ENCODE peak calls at places on chromosomes 2 and 18, in ten cellular contexts. T, A, L, F, X, N, P, I, O and Y are unnamed samples. For H3K4me1, the result is how much of the 10 kb centered on the place peaks cover.

GRCh38 chr2:62032096-62032495 is 126.6 kb downstream of the COMMD1 start:
- DNase-seq in T (no peak), A (no peak), L (no peak), F (no peak), X (no peak), N (no peak), P (no peak), I (no peak), O (no peak), Y (no peak)

GRCh38 chr2:215828528-215829184 is 184.7 kb downstream of the MREG start:
- DNase-seq in T (peak), A (peak), L (no peak), F (peak), X (no peak), N (peak), P (peak), I (peak), O (no peak), Y (peak)

GRCh38 chr2:12448846-12449480 is 267.8 kb upstream of the TRIB2 start:
- DNase-seq in T (no peak), A (no peak), L (no peak), F (no peak), X (no peak), N (no peak), P (no peak), I (no peak), O (no peak), Y (no peak)

GRCh38 chr2:40955042-40955441 is 503.2 kb upstream of the SLC8A1 start:
- DNase-seq in T (no peak), A (no peak), L (no peak), F (no peak), X (no peak), N (no peak), P (no peak), I (no peak), O (no peak), Y (no peak)

GRCh38 chr2:101540518-101540917 is 65.6 kb upstream of the RFX8 start:
- DNase-seq in T (no peak), A (no peak), L (peak), F (no peak), X (no peak), N (no peak), P (no peak), I (no peak), O (no peak), Y (no peak)

GRCh38 chr18:55859116-55859515 is 271.1 kb upstream of the TCF4 start:
- DNase-seq in T (no peak), A (no peak), L (no peak), F (no peak), X (no peak), N (no peak), P (no peak), I (no peak), O (no peak), Y (no peak)

GRCh38 chr2:216735661-216736060 is 40.3 kb upstream of the IGFBP5 start:
- DNase-seq in T (no peak), A (no peak), L (no peak), F (no peak), X (no peak), N (no peak), P (no peak), I (no peak), O (no peak), Y (no peak)

GRCh38 chr2:151111599-151112278 is 149.9 kb downstream of the RBM43 start:
- DNase-seq in T (no peak), A (no peak), L (peak), F (no peak), X (no peak), N (no peak), P (no peak), I (no peak), O (no peak), Y (no peak)

GRCh38 chr2:23404426-23404825 is 19.4 kb downstream of the KLHL29 start:
- DNase-seq in T (peak), A (peak), L (no peak), F (no peak), X (no peak), N (no peak), P (no peak), I (peak), O (no peak), Y (peak)

GRCh38 chr18:56962322-56962721 is 184.6 kb upstream of the BOD1L2 start:
- DNase-seq in T (no peak), A (no peak), L (no peak), F (no peak), X (no peak), N (no peak), P (no peak), I (no peak), O (no peak), Y (no peak)

GRCh38 chr2:199207011-199207410 is 250.7 kb downstream of the SATB2 start:
- DNase-seq in T (no peak), A (no peak), L (no peak), F (no peak), X (no peak), N (no peak), P (no peak), I (no peak), O (no peak), Y (no peak)

GRCh38 chr2:238021327-238021726 is 39.5 kb upstream of the SCLY start:
- DNase-seq in T (no peak), A (no peak), L (no peak), F (no peak), X (no peak), N (no peak), P (no peak), I (no peak), O (no peak), Y (no peak)

GRCh38 chr2:9782197-9782719 is 61.0 kb upstream of the TAF1B start:
- DNase-seq in T (peak), A (peak), L (no peak), F (no peak), X (no peak), N (peak), P (no peak), I (peak), O (peak), Y (no peak)

GRCh38 chr2:234795974-234796690 is 155.7 kb upstream of the SH3BP4 start:
- DNase-seq in T (no peak), A (no peak), L (no peak), F (no peak), X (no peak), N (no peak), P (no peak), I (no peak), O (no peak), Y (no peak)

GRCh38 chr2:223084873-223085272 is 32.9 kb downstream of the KCNE4 start:
- DNase-seq in T (no peak), A (no peak), L (no peak), F (no peak), X (no peak), N (peak), P (peak), I (no peak), O (no peak), Y (no peak)

GRCh38 chr18:48923746-48924580 is 26.8 kb downstream of the SMAD7 start:
- DNase-seq in T (peak), A (no peak), L (peak), F (no peak), X (no peak), N (no peak), P (no peak), I (no peak), O (peak), Y (no peak)

GRCh38 chr2:231460073-231460861 is 4.0 kb downstream of the NCL start:
- DNase-seq in T (no peak), A (no peak), L (no peak), F (no peak), X (no peak), N (no peak), P (no peak), I (no peak), O (no peak), Y (no peak)

GRCh38 chr2:54771166-54771565 is 47.7 kb downstream of the EML6 start:
- DNase-seq in T (no peak), A (no peak), L (no peak), F (no peak), X (no peak), N (no peak), P (no peak), I (no peak), O (no peak), Y (no peak)

GRCh38 chr2:190837991-190838390 is 42.6 kb upstream of the GLS start:
- DNase-seq in T (no peak), A (no peak), L (no peak), F (no peak), X (no peak), N (no peak), P (no peak), I (no peak), O (no peak), Y (no peak)

GRCh38 chr2:203710211-203710610 is 3.8 kb downstream of the CD28 start:
- DNase-seq in T (no peak), A (no peak), L (no peak), F (no peak), X (no peak), N (no peak), P (no peak), I (no peak), O (no peak), Y (no peak)

GRCh38 chr2:48009256-48009655 is 103.0 kb upstream of the FBXO11 start:
- DNase-seq in T (no peak), A (no peak), L (no peak), F (no peak), X (no peak), N (no peak), P (no peak), I (no peak), O (no peak), Y (no peak)

GRCh38 chr18:54218299-54218698 is 6.2 kb downstream of the MBD2 start:
- DNase-seq in T (no peak), A (no peak), L (no peak), F (no peak), X (no peak), N (no peak), P (no peak), I (no peak), O (no peak), Y (no peak)

GRCh38 chr2:241762933-241763369 is 13.7 kb upstream of the GAL3ST2 start:
- DNase-seq in T (no peak), A (peak), L (peak), F (no peak), X (no peak), N (no peak), P (no peak), I (peak), O (peak), Y (no peak)

GRCh38 chr18:13418013-13418710 is 199.6 kb downstream of the LDLRAD4 start:
- DNase-seq in T (peak), A (no peak), L (peak), F (no peak), X (no peak), N (no peak), P (no peak), I (peak), O (no peak), Y (no peak)

GRCh38 chr2:133573771-133574170 is 5.5 kb upstream of the NCKAP5 start:
- DNase-seq in T (no peak), A (no peak), L (no peak), F (no peak), X (no peak), N (no peak), P (no peak), I (no peak), O (no peak), Y (no peak)

GRCh38 chr2:133570547-133570946 is 2.3 kb upstream of the NCKAP5 start:
- DNase-seq in T (no peak), A (no peak), L (no peak), F (no peak), X (no peak), N (no peak), P (no peak), I (no peak), O (no peak), Y (no peak)

GRCh38 chr2:133568598-133568997 is 335 bp upstream of the NCKAP5 start:
- DNase-seq in T (no peak), A (no peak), L (no peak), F (no peak), X (no peak), N (no peak), P (no peak), I (no peak), O (no peak), Y (no peak)

GRCh38 chr2:133569416-133569815 is 1.2 kb upstream of the NCKAP5 start:
- DNase-seq in T (no peak), A (no peak), L (no peak), F (no peak), X (no peak), N (no peak), P (no peak), I (no peak), O (no peak), Y (no peak)

DNA sequence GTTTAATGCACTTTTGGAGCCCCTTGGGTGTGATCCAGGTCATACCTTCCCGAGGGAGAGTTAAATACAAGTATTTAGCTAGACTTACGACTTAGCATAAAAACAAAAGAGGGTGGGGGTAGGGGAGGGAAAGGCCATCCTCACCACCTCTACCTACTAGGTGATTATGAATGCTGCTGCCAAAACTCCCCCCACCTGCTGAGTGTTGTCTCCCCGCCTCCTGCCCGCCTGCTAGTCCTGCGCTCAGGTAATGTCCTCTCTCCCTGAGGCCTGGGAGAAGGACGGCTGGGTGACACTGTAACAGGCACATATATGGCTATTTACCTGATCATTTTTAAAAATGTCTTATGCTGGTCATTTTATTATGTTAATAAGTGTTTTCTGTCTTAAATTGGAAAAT is 3.0 kb upstream of the NCKAP5 start:
- DNase-seq in T (no peak), A (no peak), L (no peak), F (no peak), X (no peak), N (no peak), P (no peak), I (no peak), O (no peak), Y (no peak)
- H3K4me3 ChIP-seq in T (no peak), A (no peak), L (no peak), F (no peak), X (no peak), N (no peak), P (no peak), I (no peak), O (no peak), Y (no peak)

DNA sequence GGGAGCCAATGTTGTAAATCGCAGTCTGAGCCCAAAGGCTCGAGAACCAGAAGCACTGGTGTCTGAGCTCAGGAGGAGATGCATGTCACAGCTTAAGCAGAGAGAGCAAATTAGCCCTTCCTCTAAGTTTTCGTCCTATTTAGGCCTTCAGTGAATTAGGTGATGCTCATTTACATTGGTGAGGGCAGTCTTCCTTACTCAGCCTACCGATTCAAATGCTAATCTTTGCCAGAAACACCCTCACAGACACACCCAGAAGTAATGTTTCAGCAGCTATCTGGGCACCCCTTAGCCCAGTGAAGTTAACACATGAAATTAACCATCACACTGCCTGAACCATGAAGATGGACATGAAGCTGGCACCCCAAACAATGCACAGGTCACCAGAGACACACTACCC is 385.1 kb downstream of the STK39 start:
- DNase-seq in T (no peak), A (no peak), L (no peak), F (no peak), X (no peak), N (no peak), P (no peak), I (no peak), O (no peak), Y (no peak)
- H3K4me1 ChIP-seq in T (under half), A (under half), L (under half), F (under half), X (under half), N (under half), P (under half), I (under half), O (under half), Y (under half)

DNA sequence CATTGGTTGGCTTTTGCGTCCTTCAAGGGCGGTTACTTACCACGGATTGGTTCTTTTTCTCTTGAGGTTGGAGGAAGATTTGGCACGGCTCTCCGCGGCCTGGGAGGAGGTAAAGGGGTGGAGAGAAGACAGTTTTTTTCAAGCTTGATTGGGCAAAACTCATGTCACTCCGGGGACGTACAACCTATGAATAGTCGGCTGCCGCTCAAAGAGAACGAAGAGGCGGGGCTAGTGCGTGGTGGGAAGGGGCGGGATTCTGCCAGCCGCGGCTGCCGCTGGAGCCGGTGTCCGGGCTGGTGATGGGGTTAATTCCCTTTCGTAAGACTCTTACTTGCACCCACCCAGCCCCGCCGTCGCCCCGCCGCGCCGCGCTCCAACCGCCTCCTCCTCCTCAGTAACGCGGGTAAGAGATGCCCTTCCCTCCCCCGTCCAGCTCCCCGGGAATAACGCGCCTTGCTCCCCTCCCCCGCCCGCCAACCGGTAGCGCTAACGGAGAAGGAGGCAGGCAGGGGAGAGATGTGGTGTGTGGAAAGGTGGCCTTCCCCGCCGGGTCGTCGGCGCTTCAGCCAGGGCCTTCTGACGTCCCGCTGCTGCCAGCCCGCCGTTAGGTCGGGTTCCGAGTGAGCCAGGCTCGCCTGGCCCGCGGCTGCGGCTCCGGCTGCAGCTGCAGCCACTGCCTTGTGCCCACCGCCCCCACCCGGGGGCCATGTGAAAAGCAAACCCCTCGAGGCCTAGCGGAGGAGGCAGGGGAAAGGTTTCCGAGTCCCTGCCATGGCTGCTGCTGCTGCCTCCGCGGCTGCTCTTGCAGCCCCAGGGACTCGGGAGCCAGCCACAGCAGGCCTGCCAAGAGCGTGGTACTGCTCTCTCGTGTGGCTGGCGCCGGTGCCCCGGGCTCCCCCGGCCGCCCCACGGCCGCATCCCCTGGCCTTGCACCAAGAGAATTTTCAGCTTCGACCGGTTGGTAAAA is at the start of gene R3HDM1:
- DNase-seq in T (peak), A (peak), L (peak), F (peak), X (peak), N (peak), P (peak), I (peak), O (peak), Y (peak)
- H3K4me3 ChIP-seq in T (peak), A (peak), L (peak), F (peak), X (peak), N (peak), P (peak), I (peak), O (peak), Y (peak)

GRCh38 chr2:218266316-218266979 is 3.5 kb downstream of the AAMP start:
- DNase-seq in T (no peak), A (no peak), L (peak), F (no peak), X (no peak), N (no peak), P (no peak), I (no peak), O (peak), Y (peak)
- H3K4me1 ChIP-seq in T (under half), A (under half), L (under half), F (under half), X (half or more), N (under half), P (under half), I (half or more), O (under half), Y (under half)

GRCh38 chr2:144498215-144498614 is 21.7 kb downstream of the ZEB2 start:
- DNase-seq in T (no peak), A (no peak), L (no peak), F (no peak), X (no peak), N (no peak), P (no peak), I (no peak), O (no peak), Y (no peak)

GRCh38 chr2:144493027-144493809 is 26.7 kb downstream of the ZEB2 start:
- DNase-seq in T (no peak), A (no peak), L (no peak), F (no peak), X (no peak), N (no peak), P (no peak), I (no peak), O (no peak), Y (no peak)

GRCh38 chr2:144496660-144497598 is 23.0 kb downstream of the ZEB2 start:
- DNase-seq in T (no peak), A (no peak), L (no peak), F (no peak), X (no peak), N (no peak), P (no peak), I (no peak), O (no peak), Y (no peak)

GRCh38 chr2:144495227-144495933 is 24.5 kb downstream of the ZEB2 start:
- DNase-seq in T (no peak), A (no peak), L (no peak), F (no peak), X (no peak), N (no peak), P (no peak), I (no peak), O (no peak), Y (no peak)

GRCh38 chr2:144496067-144496466 is 23.9 kb downstream of the ZEB2 start:
- DNase-seq in T (no peak), A (no peak), L (no peak), F (no peak), X (no peak), N (no peak), P (no peak), I (no peak), O (no peak), Y (no peak)
- H3K4me3 ChIP-seq in T (no peak), A (no peak), L (no peak), F (no peak), X (no peak), N (no peak), P (no peak), I (no peak), O (no peak), Y (no peak)

DNA sequence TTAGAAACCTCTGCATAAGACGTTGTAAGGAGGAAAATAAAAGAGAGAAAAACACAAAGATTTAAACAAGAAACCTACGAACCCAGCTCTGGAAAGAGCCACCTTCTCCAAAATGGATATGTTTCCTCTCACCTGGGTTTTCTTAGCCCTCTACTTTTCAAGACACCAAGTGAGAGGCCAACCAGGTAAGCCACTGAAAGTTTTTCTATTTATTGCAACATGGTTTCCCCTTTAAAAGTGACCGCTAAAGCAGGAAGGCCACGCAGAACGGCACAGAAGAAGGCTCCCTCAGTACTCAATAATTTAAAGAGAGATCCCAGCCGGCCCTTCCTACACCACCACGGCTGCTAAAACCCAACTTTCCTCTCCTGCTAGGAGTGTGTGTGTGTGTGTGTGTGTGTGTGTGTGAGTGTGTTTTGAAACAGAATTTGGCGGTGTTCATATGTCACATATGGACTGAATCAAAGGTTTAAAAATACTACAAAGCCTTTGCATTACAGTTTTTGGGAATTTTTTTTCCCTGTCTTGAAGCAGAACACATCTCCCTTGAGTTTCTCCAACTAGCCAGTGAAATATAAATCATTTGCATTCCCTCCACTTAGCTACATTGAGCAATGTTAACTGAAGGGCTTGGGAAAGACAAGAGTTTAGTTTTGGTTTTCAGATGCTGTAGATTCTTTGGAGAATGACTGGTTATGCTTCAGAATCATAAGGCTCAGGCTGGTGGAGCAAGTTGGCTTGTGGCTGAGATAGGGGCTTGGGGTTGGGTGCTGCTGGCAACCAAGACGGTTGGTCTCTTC is 1.1 kb downstream of the NRP2 start:
- DNase-seq in T (no peak), A (no peak), L (peak), F (no peak), X (no peak), N (no peak), P (no peak), I (no peak), O (no peak), Y (no peak)
- H3K4me1 ChIP-seq in T (under half), A (under half), L (under half), F (under half), X (half or more), N (under half), P (under half), I (under half), O (under half), Y (under half)